ENCODE peak calls at places on chromosomes 6 and 20, in ten cellular contexts. C is esophagus squamous epithelium, H is GM23338, F is A549, O is body of pancreas, G is adrenal gland, V is OCI-LY7, T is stomach, P is psoas muscle, Z is dorsolateral prefrontal cortex. R is an unnamed sample.

GRCh38 chr20:431012-431904 is 23.2 kb downstream of the RBCK1 start:
- DNase-seq in C (no peak), H (peak), F (peak), O (peak), G (peak), V (peak), T (peak), P (peak), Z (peak), R (no peak)

GRCh38 chr20:49325981-49326380 is 48.1 kb upstream of the ZNFX1 start:
- DNase-seq in C (no peak), H (no peak), F (no peak), O (no peak), G (no peak), V (no peak), T (no peak), P (no peak), Z (no peak), R (no peak)

GRCh38 chr6:154822947-154823558 is 89.8 kb downstream of the SCAF8 start:
- DNase-seq in C (no peak), H (no peak), F (no peak), O (no peak), G (no peak), V (no peak), T (no peak), P (no peak), Z (no peak), R (no peak)

GRCh38 chr20:14745830-14746229 is 408.4 kb upstream of the FLRT3 start:
- DNase-seq in C (no peak), H (no peak), F (no peak), O (no peak), G (no peak), V (no peak), T (no peak), P (no peak), Z (no peak), R (no peak)

GRCh38 chr6:30311669-30312068 is 15.1 kb upstream of the TRIM39 start:
- DNase-seq in C (no peak), H (no peak), F (no peak), O (no peak), G (no peak), V (no peak), T (no peak), P (no peak), Z (no peak), R (no peak)

GRCh38 chr6:153231048-153231635 is 100.1 kb upstream of the RGS17 start:
- DNase-seq in C (no peak), H (peak), F (peak), O (peak), G (peak), V (peak), T (peak), P (peak), Z (peak), R (peak)

GRCh38 chr20:4794846-4795245 is 73.1 kb downstream of the PRND start:
- DNase-seq in C (no peak), H (no peak), F (no peak), O (no peak), G (no peak), V (no peak), T (no peak), P (no peak), Z (no peak), R (no peak)

GRCh38 chr20:36010081-36010480 is 41.7 kb downstream of the CNBD2 start:
- DNase-seq in C (no peak), H (no peak), F (no peak), O (no peak), G (no peak), V (no peak), T (no peak), P (no peak), Z (no peak), R (no peak)

GRCh38 chr20:54228841-54229240 is 21.0 kb downstream of the PFDN4 start:
- DNase-seq in C (no peak), H (no peak), F (no peak), O (no peak), G (no peak), V (no peak), T (no peak), P (no peak), Z (no peak), R (peak)

GRCh38 chr6:47106216-47106615 is 64.1 kb upstream of the ADGRF1 start:
- DNase-seq in C (no peak), H (no peak), F (no peak), O (no peak), G (no peak), V (no peak), T (no peak), P (no peak), Z (no peak), R (no peak)
- H3K27ac ChIP-seq in C (no peak), H (peak), F (no peak), O (no peak), G (no peak), V (no peak), T (no peak), P (no peak), Z (no peak), R (peak)

GRCh38 chr20:32236048-32236533 is 28.4 kb downstream of the POFUT1 start:
- DNase-seq in C (no peak), H (no peak), F (no peak), O (no peak), G (no peak), V (no peak), T (no peak), P (no peak), Z (no peak), R (peak)
- TF ChIP-seq CTCF in C (no peak), H (no peak), F (no peak), O (no peak), G (no peak), V (no peak), T (no peak), P (no peak), Z (no peak), R (no peak)

GRCh38 chr6:142356271-142356938 is 54.6 kb downstream of the ADGRG6 start:
- DNase-seq in C (no peak), H (no peak), F (no peak), O (no peak), G (no peak), V (no peak), T (no peak), P (no peak), Z (no peak), R (no peak)

GRCh38 chr6:142357879-142358278 is 56.1 kb downstream of the ADGRG6 start:
- DNase-seq in C (no peak), H (no peak), F (no peak), O (no peak), G (no peak), V (no peak), T (no peak), P (no peak), Z (no peak), R (no peak)

GRCh38 chr6:142350309-142350708 is 48.5 kb downstream of the ADGRG6 start:
- DNase-seq in C (no peak), H (no peak), F (no peak), O (no peak), G (no peak), V (no peak), T (no peak), P (no peak), Z (no peak), R (no peak)

GRCh38 chr6:142355481-142356174 is 53.8 kb downstream of the ADGRG6 start:
- DNase-seq in C (no peak), H (no peak), F (no peak), O (no peak), G (no peak), V (no peak), T (no peak), P (no peak), Z (no peak), R (no peak)

DNA sequence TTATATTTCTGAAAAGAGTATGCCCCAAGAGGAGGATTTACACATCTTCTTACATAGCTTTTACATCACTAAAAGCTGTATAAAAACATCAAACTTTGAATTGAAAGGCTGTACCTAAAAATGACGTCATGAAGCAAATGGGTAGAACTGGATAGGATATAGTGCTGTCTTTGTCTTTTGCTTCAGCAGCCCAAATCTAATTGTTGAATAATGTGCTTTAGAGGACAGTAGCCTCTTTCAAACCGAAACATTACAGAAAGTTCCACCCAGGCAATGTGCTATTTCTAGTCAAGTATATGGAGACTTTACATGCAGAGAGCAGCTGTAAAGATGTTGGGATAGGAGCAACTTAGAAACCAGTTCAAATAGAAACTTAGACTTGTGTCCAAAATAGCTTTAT is 51.9 kb downstream of the ADGRG6 start:
- DNase-seq in C (no peak), H (no peak), F (no peak), O (no peak), G (no peak), V (no peak), T (no peak), P (no peak), Z (no peak), R (no peak)
- H3K27ac ChIP-seq in C (no peak), H (no peak), F (peak), O (no peak), G (no peak), V (no peak), T (no peak), P (no peak), Z (peak), R (no peak)

GRCh38 chr6:31896856-31897611 is 464 bp downstream of the EHMT2 start:
- DNase-seq in C (no peak), H (peak), F (no peak), O (no peak), G (no peak), V (peak), T (no peak), P (no peak), Z (no peak), R (no peak)
- TF ChIP-seq CTCF in C (no peak), H (no peak), F (no peak), O (no peak), G (no peak), V (no peak), T (no peak), P (no peak), Z (no peak), R (no peak)

GRCh38 chr6:65202738-65203137 is 504.3 kb downstream of the EYS start:
- DNase-seq in C (no peak), H (no peak), F (no peak), O (no peak), G (no peak), V (no peak), T (no peak), P (peak), Z (no peak), R (no peak)

GRCh38 chr6:65199121-65199520 is 507.9 kb downstream of the EYS start:
- DNase-seq in C (no peak), H (no peak), F (no peak), O (no peak), G (no peak), V (no peak), T (no peak), P (no peak), Z (no peak), R (no peak)

DNA sequence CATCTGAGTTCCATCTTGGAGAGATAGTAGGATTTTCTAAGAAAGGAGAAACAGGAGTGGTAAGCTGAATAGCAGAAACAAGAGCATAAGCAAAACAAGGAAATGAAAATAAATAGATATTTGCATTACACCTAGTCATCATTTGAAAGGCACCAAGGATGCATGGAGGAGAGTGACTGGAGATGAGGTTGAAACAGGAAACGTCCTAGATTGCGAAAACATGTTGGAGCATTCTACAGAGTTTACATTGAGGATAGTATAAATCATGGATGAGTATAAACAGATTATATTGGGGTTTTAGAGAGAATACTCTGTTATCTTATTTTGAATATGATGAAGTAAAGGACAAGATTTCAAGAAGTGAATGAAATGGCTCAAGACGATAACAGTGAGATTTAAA is 507.3 kb downstream of the EYS start:
- DNase-seq in C (no peak), H (no peak), F (no peak), O (no peak), G (no peak), V (no peak), T (no peak), P (no peak), Z (no peak), R (no peak)
- H3K27ac ChIP-seq in C (no peak), H (no peak), F (no peak), O (no peak), G (no peak), V (no peak), T (no peak), P (no peak), Z (no peak), R (no peak)

GRCh38 chr20:58882704-58883089 is 30.2 kb downstream of the GNAS start:
- DNase-seq in C (no peak), H (no peak), F (no peak), O (no peak), G (no peak), V (no peak), T (no peak), P (no peak), Z (no peak), R (no peak)

GRCh38 chr20:58878399-58878798 is 25.9 kb downstream of the GNAS start:
- DNase-seq in C (no peak), H (no peak), F (no peak), O (no peak), G (no peak), V (no peak), T (no peak), P (no peak), Z (no peak), R (no peak)

GRCh38 chr20:58883243-58883691 is 30.8 kb downstream of the GNAS start:
- DNase-seq in C (no peak), H (peak), F (no peak), O (no peak), G (no peak), V (no peak), T (no peak), P (no peak), Z (no peak), R (no peak)

GRCh38 chr20:58880441-58880840 is 27.9 kb downstream of the GNAS start:
- DNase-seq in C (no peak), H (no peak), F (no peak), O (no peak), G (no peak), V (no peak), T (no peak), P (no peak), Z (no peak), R (no peak)

GRCh38 chr20:58880994-58881752 is 28.7 kb downstream of the GNAS start:
- DNase-seq in C (no peak), H (no peak), F (no peak), O (peak), G (peak), V (no peak), T (no peak), P (no peak), Z (no peak), R (no peak)
- TF ChIP-seq CTCF in C (no peak), H (peak), F (peak), O (no peak), G (no peak), V (peak), T (no peak), P (no peak), Z (no peak), R (peak)

DNA sequence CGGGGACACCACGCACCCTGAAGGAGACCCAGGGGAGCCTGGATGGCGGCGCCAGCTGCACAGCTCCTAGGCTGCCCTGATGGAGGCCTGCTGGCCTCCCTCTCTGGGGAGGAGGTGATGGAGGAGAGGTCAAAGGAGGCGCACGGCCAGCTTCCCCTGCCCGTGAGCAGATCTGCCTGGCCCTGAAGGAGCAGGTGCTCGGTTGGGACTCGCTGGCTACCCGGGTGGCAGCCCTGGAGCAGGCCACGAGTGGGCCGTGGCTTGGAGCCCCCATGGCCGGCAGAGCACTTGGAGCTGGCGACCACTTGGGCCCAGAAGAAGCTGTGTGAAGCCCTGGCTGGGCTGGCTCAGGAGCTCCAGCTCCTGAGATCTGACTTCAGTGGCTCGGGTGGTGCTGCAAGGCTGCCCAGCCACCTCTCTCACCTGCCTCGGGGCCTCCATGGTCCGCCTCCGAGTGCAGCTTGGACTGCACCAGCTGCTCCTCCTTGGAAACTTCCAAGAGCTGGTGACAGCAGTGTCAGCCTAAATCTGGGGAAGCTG is 7.5 kb upstream of the RAET1E start:
- DNase-seq in C (no peak), H (no peak), F (no peak), O (no peak), G (no peak), V (no peak), T (no peak), P (no peak), Z (no peak), R (no peak)
- H3K27ac ChIP-seq in C (no peak), H (no peak), F (no peak), O (no peak), G (no peak), V (no peak), T (no peak), P (no peak), Z (no peak), R (no peak)

GRCh38 chr6:5175195-5175594 is 85.6 kb downstream of the LYRM4 start:
- DNase-seq in C (no peak), H (peak), F (no peak), O (no peak), G (no peak), V (peak), T (no peak), P (no peak), Z (no peak), R (no peak)
- TF ChIP-seq CTCF in C (no peak), H (peak), F (peak), O (no peak), G (no peak), V (peak), T (no peak), P (no peak), Z (peak), R (peak)